ENCODE peak calls at places on chromosome 13, in eight cellular contexts. One of them, this sample, is unnamed. For H3K27me3, the result is how much of the 10 kb centered on the place peaks cover.

GRCh38 chr13:34076943-34077703 is 259.2 kb downstream of the RFC3 start:
- DNase-seq in ascending aorta: no peak
- DNase-seq in IMR-90: peak
- DNase-seq in brain microvascular endothelial cell: peak
- DNase-seq in AG04450: no peak
- DNase-seq in MM.1S: peak
- DNase-seq in suprapubic skin: no peak
- DNase-seq in DND-41: no peak
- DNase-seq in this sample: no peak

GRCh38 chr13:110338441-110339101 is 31.5 kb downstream of the COL4A2 start:
- DNase-seq in ascending aorta: peak
- DNase-seq in IMR-90: peak
- DNase-seq in suprapubic skin: no peak
- DNase-seq in AG04450: no peak
- DNase-seq in brain microvascular endothelial cell: peak
- DNase-seq in DND-41: no peak
- DNase-seq in MM.1S: no peak
- DNase-seq in this sample: no peak

GRCh38 chr13:76012091-76012721 is 376.1 kb downstream of the LMO7 start:
- DNase-seq in suprapubic skin: no peak
- DNase-seq in MM.1S: no peak
- DNase-seq in AG04450: no peak
- DNase-seq in IMR-90: peak
- DNase-seq in DND-41: no peak
- DNase-seq in brain microvascular endothelial cell: peak
- DNase-seq in ascending aorta: no peak
- DNase-seq in this sample: no peak

GRCh38 chr13:36520111-36520510 is 87.8 kb downstream of the CCNA1 start:
- DNase-seq in AG04450: no peak
- DNase-seq in ascending aorta: no peak
- DNase-seq in MM.1S: no peak
- DNase-seq in suprapubic skin: no peak
- DNase-seq in DND-41: no peak
- DNase-seq in brain microvascular endothelial cell: no peak
- DNase-seq in IMR-90: no peak
- DNase-seq in this sample: no peak

GRCh38 chr13:93318538-93318937 is 91.9 kb downstream of the GPC6 start:
- DNase-seq in MM.1S: no peak
- DNase-seq in ascending aorta: no peak
- DNase-seq in brain microvascular endothelial cell: no peak
- DNase-seq in IMR-90: peak
- DNase-seq in suprapubic skin: no peak
- DNase-seq in AG04450: no peak
- DNase-seq in DND-41: no peak
- DNase-seq in this sample: no peak

GRCh38 chr13:76213423-76213904 is 577.3 kb downstream of the LMO7 start:
- DNase-seq in IMR-90: no peak
- DNase-seq in brain microvascular endothelial cell: no peak
- DNase-seq in suprapubic skin: no peak
- DNase-seq in MM.1S: peak
- DNase-seq in ascending aorta: no peak
- DNase-seq in AG04450: no peak
- DNase-seq in DND-41: no peak
- DNase-seq in this sample: no peak

GRCh38 chr13:34733720-34734119 is 208.3 kb upstream of the NBEA start:
- DNase-seq in brain microvascular endothelial cell: no peak
- DNase-seq in MM.1S: no peak
- DNase-seq in suprapubic skin: no peak
- DNase-seq in ascending aorta: no peak
- DNase-seq in AG04450: no peak
- DNase-seq in IMR-90: no peak
- DNase-seq in DND-41: no peak
- DNase-seq in this sample: no peak

GRCh38 chr13:46022476-46022875 is 30.1 kb downstream of the ZC3H13 start:
- DNase-seq in brain microvascular endothelial cell: no peak
- DNase-seq in suprapubic skin: no peak
- DNase-seq in IMR-90: no peak
- DNase-seq in ascending aorta: no peak
- DNase-seq in MM.1S: no peak
- DNase-seq in DND-41: no peak
- DNase-seq in AG04450: no peak
- DNase-seq in this sample: no peak

GRCh38 chr13:26785845-26786630 is 25.5 kb upstream of the GPR12 start:
- DNase-seq in AG04450: no peak
- DNase-seq in ascending aorta: no peak
- DNase-seq in suprapubic skin: peak
- DNase-seq in brain microvascular endothelial cell: no peak
- DNase-seq in DND-41: peak
- DNase-seq in MM.1S: peak
- DNase-seq in IMR-90: no peak
- DNase-seq in this sample: peak

GRCh38 chr13:71320452-71320851 is 546.6 kb downstream of the DACH1 start:
- DNase-seq in DND-41: peak
- DNase-seq in MM.1S: peak
- DNase-seq in suprapubic skin: no peak
- DNase-seq in IMR-90: peak
- DNase-seq in ascending aorta: no peak
- DNase-seq in brain microvascular endothelial cell: peak
- DNase-seq in AG04450: peak
- DNase-seq in this sample: no peak

GRCh38 chr13:44904982-44905381 is 84.3 kb downstream of the NUFIP1 start:
- DNase-seq in brain microvascular endothelial cell: peak
- DNase-seq in suprapubic skin: peak
- DNase-seq in IMR-90: peak
- DNase-seq in DND-41: no peak
- DNase-seq in MM.1S: no peak
- DNase-seq in AG04450: peak
- DNase-seq in ascending aorta: peak
- DNase-seq in this sample: no peak

GRCh38 chr13:34156841-34157365 is 339.0 kb downstream of the RFC3 start:
- DNase-seq in ascending aorta: peak
- DNase-seq in suprapubic skin: peak
- DNase-seq in AG04450: peak
- DNase-seq in IMR-90: peak
- DNase-seq in brain microvascular endothelial cell: peak
- DNase-seq in MM.1S: no peak
- DNase-seq in DND-41: peak
- DNase-seq in this sample: peak

GRCh38 chr13:33375421-33375820 is 89.9 kb upstream of the STARD13 start:
- DNase-seq in suprapubic skin: no peak
- DNase-seq in brain microvascular endothelial cell: no peak
- DNase-seq in DND-41: no peak
- DNase-seq in MM.1S: no peak
- DNase-seq in ascending aorta: no peak
- DNase-seq in IMR-90: no peak
- DNase-seq in AG04450: no peak
- DNase-seq in this sample: no peak

GRCh38 chr13:44188257-44188656 is 185.4 kb upstream of the SERP2 start:
- DNase-seq in brain microvascular endothelial cell: peak
- DNase-seq in AG04450: no peak
- DNase-seq in suprapubic skin: no peak
- DNase-seq in IMR-90: peak
- DNase-seq in MM.1S: no peak
- DNase-seq in ascending aorta: no peak
- DNase-seq in DND-41: no peak
- DNase-seq in this sample: no peak

GRCh38 chr13:34913040-34913439 is 29.0 kb upstream of the NBEA start:
- DNase-seq in DND-41: peak
- DNase-seq in AG04450: no peak
- DNase-seq in IMR-90: no peak
- DNase-seq in ascending aorta: no peak
- DNase-seq in brain microvascular endothelial cell: peak
- DNase-seq in suprapubic skin: no peak
- DNase-seq in MM.1S: no peak
- DNase-seq in this sample: no peak

GRCh38 chr13:105799155-105799554 is 736.3 kb downstream of the EFNB2 start:
- DNase-seq in suprapubic skin: no peak
- DNase-seq in brain microvascular endothelial cell: no peak
- DNase-seq in DND-41: no peak
- DNase-seq in AG04450: no peak
- DNase-seq in ascending aorta: no peak
- DNase-seq in MM.1S: no peak
- DNase-seq in IMR-90: no peak
- DNase-seq in this sample: no peak

GRCh38 chr13:93227906-93228801 is 1.5 kb downstream of the GPC6 start:
- DNase-seq in DND-41: no peak
- DNase-seq in AG04450: no peak
- DNase-seq in brain microvascular endothelial cell: peak
- DNase-seq in suprapubic skin: peak
- DNase-seq in MM.1S: peak
- DNase-seq in ascending aorta: peak
- DNase-seq in IMR-90: peak
- DNase-seq in this sample: no peak

GRCh38 chr13:110301606-110302131 is 5.3 kb downstream of the COL4A1 start:
- DNase-seq in DND-41: no peak
- DNase-seq in brain microvascular endothelial cell: peak
- DNase-seq in MM.1S: no peak
- DNase-seq in suprapubic skin: no peak
- DNase-seq in AG04450: peak
- DNase-seq in IMR-90: peak
- DNase-seq in ascending aorta: peak
- DNase-seq in this sample: peak

GRCh38 chr13:28093871-28094270 is 6.5 kb downstream of the FLT3 start:
- DNase-seq in brain microvascular endothelial cell: no peak
- DNase-seq in DND-41: no peak
- DNase-seq in MM.1S: no peak
- DNase-seq in suprapubic skin: no peak
- DNase-seq in IMR-90: no peak
- DNase-seq in AG04450: no peak
- DNase-seq in ascending aorta: no peak
- DNase-seq in this sample: no peak

GRCh38 chr13:107838592-107839161 is 376.7 kb downstream of the LIG4 start:
- DNase-seq in IMR-90: no peak
- DNase-seq in ascending aorta: no peak
- DNase-seq in suprapubic skin: no peak
- DNase-seq in DND-41: no peak
- DNase-seq in brain microvascular endothelial cell: no peak
- DNase-seq in AG04450: no peak
- DNase-seq in MM.1S: no peak
- DNase-seq in this sample: no peak

GRCh38 chr13:76632388-76633044 is 253.7 kb downstream of the KCTD12 start:
- DNase-seq in suprapubic skin: no peak
- DNase-seq in AG04450: no peak
- DNase-seq in IMR-90: no peak
- DNase-seq in MM.1S: peak
- DNase-seq in DND-41: no peak
- DNase-seq in ascending aorta: no peak
- DNase-seq in brain microvascular endothelial cell: no peak
- DNase-seq in this sample: no peak

GRCh38 chr13:28492527-28493367 is 2.2 kb downstream of the FLT1 start:
- DNase-seq in AG04450: no peak
- DNase-seq in brain microvascular endothelial cell: no peak
- DNase-seq in suprapubic skin: no peak
- DNase-seq in ascending aorta: no peak
- DNase-seq in MM.1S: no peak
- DNase-seq in IMR-90: no peak
- DNase-seq in DND-41: peak
- DNase-seq in this sample: no peak

GRCh38 chr13:107941345-107942029 is 273.8 kb downstream of the LIG4 start:
- DNase-seq in AG04450: no peak
- DNase-seq in IMR-90: no peak
- DNase-seq in suprapubic skin: no peak
- DNase-seq in brain microvascular endothelial cell: no peak
- DNase-seq in ascending aorta: no peak
- DNase-seq in MM.1S: no peak
- DNase-seq in DND-41: no peak
- DNase-seq in this sample: no peak

GRCh38 chr13:78607409-78608253 is 4.3 kb upstream of the POU4F1 start:
- DNase-seq in suprapubic skin: no peak
- DNase-seq in DND-41: no peak
- DNase-seq in ascending aorta: no peak
- DNase-seq in IMR-90: no peak
- DNase-seq in MM.1S: no peak
- DNase-seq in AG04450: no peak
- DNase-seq in brain microvascular endothelial cell: no peak
- DNase-seq in this sample: no peak
- H3K27me3 ChIP-seq in suprapubic skin: half or more
- H3K27me3 ChIP-seq in DND-41: under half
- H3K27me3 ChIP-seq in ascending aorta: half or more
- H3K27me3 ChIP-seq in IMR-90: half or more
- H3K27me3 ChIP-seq in MM.1S: under half
- H3K27me3 ChIP-seq in AG04450: half or more
- H3K27me3 ChIP-seq in brain microvascular endothelial cell: half or more
- H3K27me3 ChIP-seq in this sample: under half

DNA sequence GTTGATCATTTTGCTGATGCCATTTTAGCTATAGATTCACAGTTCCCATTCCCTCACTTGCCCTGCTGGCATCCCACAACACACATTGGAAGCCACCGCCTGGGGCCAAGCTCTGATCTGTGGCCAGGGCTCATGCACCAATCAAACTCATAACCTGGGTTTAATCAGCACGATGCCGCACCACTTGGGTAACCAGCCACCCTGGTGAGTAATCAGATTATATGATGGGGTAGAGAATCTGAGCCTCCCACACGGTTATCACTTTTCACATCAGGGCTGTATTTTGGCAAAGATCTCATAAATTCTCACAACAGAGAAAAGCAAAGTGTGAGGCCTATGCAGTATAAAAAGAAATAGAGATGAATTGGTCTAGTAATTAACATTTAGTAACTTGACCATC is 66.0 kb upstream of the TNFRSF19 start:
- DNase-seq in ascending aorta: no peak
- DNase-seq in DND-41: no peak
- DNase-seq in MM.1S: no peak
- DNase-seq in AG04450: no peak
- DNase-seq in IMR-90: peak
- DNase-seq in suprapubic skin: no peak
- DNase-seq in brain microvascular endothelial cell: peak
- DNase-seq in this sample: no peak
- TF ChIP-seq CTCF in ascending aorta: no peak
- TF ChIP-seq CTCF in DND-41: no peak
- TF ChIP-seq CTCF in MM.1S: no peak
- TF ChIP-seq CTCF in AG04450: no peak
- TF ChIP-seq CTCF in IMR-90: no peak
- TF ChIP-seq CTCF in suprapubic skin: no peak
- TF ChIP-seq CTCF in brain microvascular endothelial cell: no peak
- TF ChIP-seq CTCF in this sample: no peak

GRCh38 chr13:40114305-40114896 is 458.9 kb downstream of the COG6 start:
- DNase-seq in brain microvascular endothelial cell: no peak
- DNase-seq in suprapubic skin: no peak
- DNase-seq in IMR-90: no peak
- DNase-seq in DND-41: no peak
- DNase-seq in AG04450: no peak
- DNase-seq in MM.1S: no peak
- DNase-seq in ascending aorta: no peak
- DNase-seq in this sample: no peak
- H3K27ac ChIP-seq in brain microvascular endothelial cell: no peak
- H3K27ac ChIP-seq in suprapubic skin: peak
- H3K27ac ChIP-seq in IMR-90: no peak
- H3K27ac ChIP-seq in DND-41: no peak
- H3K27ac ChIP-seq in AG04450: no peak
- H3K27ac ChIP-seq in MM.1S: no peak
- H3K27ac ChIP-seq in ascending aorta: peak
- H3K27ac ChIP-seq in this sample: no peak

GRCh38 chr13:96431044-96431581 is 341.2 kb downstream of the HS6ST3 start:
- DNase-seq in ascending aorta: no peak
- DNase-seq in suprapubic skin: no peak
- DNase-seq in MM.1S: no peak
- DNase-seq in AG04450: no peak
- DNase-seq in IMR-90: no peak
- DNase-seq in brain microvascular endothelial cell: no peak
- DNase-seq in DND-41: no peak
- DNase-seq in this sample: no peak

GRCh38 chr13:96426160-96426559 is 336.3 kb downstream of the HS6ST3 start:
- DNase-seq in brain microvascular endothelial cell: no peak
- DNase-seq in DND-41: no peak
- DNase-seq in AG04450: no peak
- DNase-seq in suprapubic skin: no peak
- DNase-seq in MM.1S: no peak
- DNase-seq in IMR-90: no peak
- DNase-seq in ascending aorta: no peak
- DNase-seq in this sample: no peak

GRCh38 chr13:96428904-96429303 is 339.0 kb downstream of the HS6ST3 start:
- DNase-seq in DND-41: no peak
- DNase-seq in MM.1S: no peak
- DNase-seq in brain microvascular endothelial cell: no peak
- DNase-seq in suprapubic skin: no peak
- DNase-seq in ascending aorta: no peak
- DNase-seq in AG04450: no peak
- DNase-seq in IMR-90: no peak
- DNase-seq in this sample: no peak
- H3K27me3 ChIP-seq in DND-41: under half
- H3K27me3 ChIP-seq in MM.1S: under half
- H3K27me3 ChIP-seq in brain microvascular endothelial cell: under half
- H3K27me3 ChIP-seq in suprapubic skin: under half
- H3K27me3 ChIP-seq in ascending aorta: under half
- H3K27me3 ChIP-seq in AG04450: under half
- H3K27me3 ChIP-seq in IMR-90: under half
- H3K27me3 ChIP-seq in this sample: under half

This sample was measured in Peyer's patch.